ENCODE peak calls at places on chromosomes 2 and 18, in eight cellular contexts. M, P, T, Y, A, R, D and Q are unnamed samples.
A peak's percentile ranks its signal among the peaks of the same experiment; 100 is the strongest.

GRCh38 chr2:125935559-125935958 is 720.4 kb upstream of the GYPC start:
- DNase-seq in Y (no peak), P (no peak), A (no peak), R (no peak), M (no peak), T (no peak), D (no peak), Q (no peak)

GRCh38 chr2:100744589-100744988 is 75.3 kb upstream of the NPAS2 start:
- DNase-seq in Y (no peak), A (no peak), M (peak; percentile 58), D (peak; percentile 52), R (no peak), T (no peak), P (no peak), Q (no peak)

GRCh38 chr18:56727399-56727798 is 76.2 kb downstream of the WDR7 start:
- DNase-seq in P (no peak), T (no peak), Y (no peak), D (no peak), R (no peak), M (no peak), A (no peak), Q (no peak)

GRCh38 chr2:68980956-68981355 is 6.5 kb downstream of the GKN1 start:
- DNase-seq in M (no peak), Y (no peak), P (no peak), R (no peak), A (no peak), T (no peak), D (no peak), Q (no peak)

GRCh38 chr2:74514368-74515270 is at the start of gene TLX2:
- DNase-seq in R (peak; percentile 53), M (no peak), A (peak; percentile 23), Y (no peak), P (no peak), T (no peak), D (peak; percentile 33), Q (peak; percentile 53)

GRCh38 chr2:127526940-127527804 is 883 bp upstream of the IWS1 start:
- DNase-seq in P (no peak), D (peak; percentile 76), M (peak; percentile 88), A (no peak), R (no peak), Y (no peak), T (peak; percentile 51), Q (peak; percentile 36)

GRCh38 chr18:59932401-59932800 is 32.6 kb downstream of the PMAIP1 start:
- DNase-seq in M (no peak), P (no peak), D (no peak), T (no peak), R (no peak), Y (no peak), A (no peak), Q (no peak)

GRCh38 chr2:177816740-177817139 is 255.8 kb downstream of the PDE11A start:
- DNase-seq in D (no peak), M (no peak), R (no peak), P (no peak), A (no peak), T (no peak), Y (no peak), Q (no peak)

GRCh38 chr18:56461151-56461550 is 177.2 kb downstream of the TXNL1 start:
- DNase-seq in M (peak; percentile 46), Y (no peak), T (no peak), P (no peak), A (no peak), R (no peak), D (peak; percentile 61), Q (no peak)

GRCh38 chr2:157258520-157259326 is 1.2 kb downstream of the GALNT5 start:
- DNase-seq in R (no peak), M (peak; percentile 47), P (no peak), A (no peak), Y (no peak), T (no peak), D (no peak), Q (no peak)

GRCh38 chr2:24492283-24493272 is 1.5 kb downstream of the NCOA1 start:
- DNase-seq in P (no peak), Y (no peak), T (no peak), D (peak; percentile 23), A (no peak), M (peak; percentile 29), R (peak; percentile 41), Q (no peak)

GRCh38 chr2:148096012-148096411 is 75.1 kb downstream of the MBD5 start:
- DNase-seq in R (no peak), T (no peak), M (no peak), P (no peak), D (peak; percentile 12), Y (no peak), A (no peak), Q (no peak)

GRCh38 chr18:4233468-4233867 is 221.6 kb downstream of the DLGAP1 start:
- DNase-seq in P (no peak), R (no peak), T (no peak), A (no peak), Y (no peak), M (no peak), D (no peak), Q (no peak)

GRCh38 chr2:192016265-192016664 is 169.4 kb upstream of the CAVIN2 start:
- DNase-seq in D (peak; percentile 62), R (no peak), M (peak; percentile 72), A (no peak), T (no peak), Y (no peak), P (no peak), Q (no peak)

GRCh38 chr2:155456222-155456621 is 757.7 kb downstream of the KCNJ3 start:
- DNase-seq in D (no peak), P (no peak), R (no peak), Y (no peak), M (peak; percentile 18), A (no peak), T (no peak), Q (no peak)

GRCh38 chr18:35949903-35950627 is 22.4 kb upstream of the RMP24 start:
- DNase-seq in A (peak; percentile 40), T (peak; percentile 30), Y (peak; percentile 72), M (peak; percentile 53), R (peak; percentile 53), D (peak; percentile 41), P (peak; percentile 54), Q (peak; percentile 70)

GRCh38 chr2:49715597-49715996 is 561.3 kb upstream of the FSHR start:
- DNase-seq in D (no peak), P (no peak), Y (no peak), T (no peak), R (no peak), A (no peak), M (no peak), Q (no peak)

GRCh38 chr18:79382681-79383387 is 12.9 kb upstream of the NFATC1 start:
- DNase-seq in D (peak; percentile 40), P (no peak), M (no peak), T (no peak), A (no peak), Y (peak; percentile 54), R (no peak), Q (no peak)

GRCh38 chr18:79384834-79385233 is 10.9 kb upstream of the NFATC1 start:
- DNase-seq in P (no peak), A (no peak), M (no peak), D (no peak), T (no peak), R (no peak), Y (no peak), Q (no peak)

GRCh38 chr18:79383388-79384056 is 12.2 kb upstream of the NFATC1 start:
- DNase-seq in P (no peak), T (no peak), A (no peak), M (no peak), R (no peak), Y (peak; percentile 49), D (no peak), Q (no peak)

GRCh38 chr18:79385326-79385725 is 10.4 kb upstream of the NFATC1 start:
- DNase-seq in M (no peak), P (no peak), R (no peak), Y (no peak), T (no peak), A (no peak), D (no peak), Q (no peak)

DNA sequence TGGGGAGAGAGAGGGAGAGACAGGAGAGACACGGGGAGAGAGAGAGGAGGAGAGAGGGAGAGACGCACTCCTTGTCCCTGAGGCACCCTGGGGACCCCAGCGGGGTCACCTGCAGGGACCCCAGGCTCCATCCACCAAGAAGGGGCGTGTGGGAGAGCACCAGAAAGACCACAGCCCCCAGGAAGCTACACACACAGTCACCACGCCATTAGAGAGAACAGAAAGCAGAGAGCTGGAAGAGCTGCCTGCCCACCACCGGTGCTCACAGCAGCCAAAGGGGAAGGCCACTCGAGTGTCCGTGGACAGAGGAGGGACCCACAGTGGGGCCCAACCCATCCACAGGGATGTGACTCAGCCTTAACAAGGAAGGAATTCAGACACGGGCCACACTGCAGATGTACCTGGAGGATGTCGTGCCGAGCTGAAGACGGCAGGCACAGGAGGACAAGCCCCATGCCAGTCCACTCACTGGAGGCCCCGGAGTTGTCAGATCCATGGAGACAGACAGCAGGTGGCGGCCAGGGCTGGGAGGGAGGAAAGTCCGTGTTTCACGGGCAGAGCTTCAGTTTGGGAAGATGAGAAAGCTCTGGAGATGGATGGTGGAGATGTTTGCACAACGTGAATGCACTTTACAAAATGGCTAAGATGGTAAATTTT is 11.5 kb upstream of the NFATC1 start:
- DNase-seq in D (peak; percentile 9), R (no peak), P (no peak), A (no peak), M (no peak), T (no peak), Y (peak; percentile 60), Q (no peak)
- TF ChIP-seq CTCF in D (no peak), R (no peak), P (no peak), A (no peak), M (no peak), T (no peak), Y (no peak), Q (no peak)

GRCh38 chr2:206389164-206389563 is 54.2 kb upstream of the ADAM23 start:
- DNase-seq in A (no peak), T (no peak), D (no peak), Y (no peak), P (no peak), R (no peak), M (no peak), Q (no peak)

GRCh38 chr2:206396216-206396615 is 47.1 kb upstream of the ADAM23 start:
- DNase-seq in T (no peak), M (no peak), D (no peak), P (no peak), A (no peak), Y (no peak), R (no peak), Q (no peak)

GRCh38 chr2:206390181-206390580 is 53.2 kb upstream of the ADAM23 start:
- DNase-seq in D (no peak), R (no peak), P (no peak), Y (no peak), T (no peak), A (no peak), M (no peak), Q (no peak)

GRCh38 chr2:206392118-206392517 is 51.2 kb upstream of the ADAM23 start:
- DNase-seq in Y (no peak), P (peak; percentile 21), T (peak; percentile 48), M (peak; percentile 55), D (peak; percentile 67), R (peak; percentile 54), A (no peak), Q (peak; percentile 81)
- TF ChIP-seq CTCF in Y (peak; percentile 50), P (peak; percentile 59), T (peak; percentile 84), M (peak; percentile 47), D (peak; percentile 82), R (peak; percentile 75), A (peak; percentile 28), Q (peak; percentile 50)

GRCh38 chr2:33033524-33034150 is 86.9 kb downstream of the LTBP1 start:
- DNase-seq in D (peak; percentile 72), P (no peak), R (peak; percentile 17), A (no peak), M (peak; percentile 44), Y (no peak), T (peak; percentile 69), Q (no peak)
- TF ChIP-seq CTCF in D (peak; percentile 91), P (no peak), R (no peak), A (peak; percentile 85), M (peak; percentile 53), Y (peak; percentile 52), T (peak; percentile 87), Q (no peak)

GRCh38 chr2:199201539-199201938 is 256.2 kb downstream of the SATB2 start:
- DNase-seq in Y (no peak), T (no peak), M (no peak), D (no peak), P (no peak), A (no peak), R (no peak), Q (peak; percentile 7)
- TF ChIP-seq CTCF in Y (no peak), T (no peak), M (no peak), D (no peak), P (no peak), A (no peak), R (no peak), Q (no peak)